ENCODE peak calls at places on chromosomes 2 and 18, in nine cellular contexts. Y is fibroblast of lung, J is OCI-LY7, F is K562, O is IMR-90, I is thoracic aorta, P is stomach, C is mucosa of descending colon, G is lung. M is an unnamed sample. For H3K4me1, the result is how much of the 10 kb centered on the place peaks cover.

GRCh38 chr2:203535784-203536590 is 886 bp upstream of the RAPH1 start:
- DNase-seq in Y (peak), J (no peak), F (peak), O (peak), I (no peak), P (no peak), C (no peak), G (no peak), M (no peak)

GRCh38 chr2:102540882-102541281 is 67.9 kb downstream of the SLC9A4 start:
- DNase-seq in Y (no peak), J (no peak), F (no peak), O (no peak), I (no peak), P (peak), C (peak), G (no peak), M (peak)

GRCh38 chr2:167048829-167049228 is 160.5 kb downstream of the XIRP2 start:
- DNase-seq in Y (no peak), J (no peak), F (no peak), O (peak), I (no peak), P (no peak), C (no peak), G (no peak), M (no peak)

GRCh38 chr2:46367286-46367685 is 70.1 kb downstream of the EPAS1 start:
- DNase-seq in Y (no peak), J (no peak), F (no peak), O (peak), I (no peak), P (no peak), C (no peak), G (no peak), M (no peak)

GRCh38 chr2:219731173-219731572 is 103.7 kb downstream of the SLC4A3 start:
- DNase-seq in Y (no peak), J (no peak), F (no peak), O (no peak), I (no peak), P (no peak), C (no peak), G (no peak), M (no peak)

GRCh38 chr2:237194081-237194480 is 108.4 kb downstream of the COPS8 start:
- DNase-seq in Y (no peak), J (no peak), F (no peak), O (no peak), I (no peak), P (no peak), C (no peak), G (no peak), M (no peak)

GRCh38 chr2:214076527-214076926 is 334.3 kb upstream of the VWC2L start:
- DNase-seq in Y (no peak), J (no peak), F (no peak), O (no peak), I (no peak), P (no peak), C (no peak), G (no peak), M (no peak)

GRCh38 chr2:32009479-32010256 is 1.1 kb downstream of the MEMO1 start:
- DNase-seq in Y (peak), J (peak), F (peak), O (no peak), I (no peak), P (peak), C (peak), G (peak), M (peak)

GRCh38 chr18:3035635-3036034 is 22.7 kb upstream of the LPIN2 start:
- DNase-seq in Y (no peak), J (no peak), F (no peak), O (no peak), I (no peak), P (no peak), C (no peak), G (no peak), M (no peak)

DNA sequence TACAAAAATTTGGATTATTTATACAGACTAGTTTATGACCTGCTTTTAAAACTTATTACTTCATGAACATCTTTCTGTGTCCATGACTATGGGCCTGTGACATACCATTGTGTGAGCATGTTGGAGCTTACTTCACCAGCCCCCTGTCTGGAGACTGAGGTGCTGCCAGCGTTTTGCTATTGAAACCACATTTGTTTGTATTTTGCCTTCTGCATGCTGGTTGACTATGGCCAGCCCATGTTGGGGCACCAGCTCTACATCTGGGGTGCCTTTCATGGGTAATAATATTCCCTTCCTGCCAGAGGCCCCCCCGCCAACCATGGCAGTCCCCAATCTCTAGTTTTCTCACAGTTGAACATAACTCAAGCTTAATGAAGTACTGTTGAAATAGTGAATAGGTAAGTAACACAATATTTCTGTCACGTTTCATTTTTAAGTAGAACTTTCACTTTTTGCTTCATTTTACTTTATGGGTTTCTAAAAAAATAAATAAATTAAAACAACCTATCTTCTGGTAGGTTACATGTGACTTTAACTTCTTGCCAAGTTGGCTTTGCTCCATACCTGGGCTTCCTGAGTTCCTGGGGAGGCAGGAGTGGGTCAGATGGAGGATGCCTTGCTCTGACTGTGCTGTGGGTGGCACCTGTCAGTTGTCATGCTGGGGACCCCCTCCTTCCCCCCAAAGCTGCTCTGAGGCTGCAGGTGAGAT is 63.9 kb downstream of the DGKD start:
- DNase-seq in Y (no peak), J (peak), F (no peak), O (no peak), I (no peak), P (peak), C (no peak), G (no peak), M (no peak)
- H3K4me3 ChIP-seq in Y (no peak), J (peak), F (no peak), O (no peak), I (peak), P (peak), C (no peak), G (no peak), M (no peak)

DNA sequence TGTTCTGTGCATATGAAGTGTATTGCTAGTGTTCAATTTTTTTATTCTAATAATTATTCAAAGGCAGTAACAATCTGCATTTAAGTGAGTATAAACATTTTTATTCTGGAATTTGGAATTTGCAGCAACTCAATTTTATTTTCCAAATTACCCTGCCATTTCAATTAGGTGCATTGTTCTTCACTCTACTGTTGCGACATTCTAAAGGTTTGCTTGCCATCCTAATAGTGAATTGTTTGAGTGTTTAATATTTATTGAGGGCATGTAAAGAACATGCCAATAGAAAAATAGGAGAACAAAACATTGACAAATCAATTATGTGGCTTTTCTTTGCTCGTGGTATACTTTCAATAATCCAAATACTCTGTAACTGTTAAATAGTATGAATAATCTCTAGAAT is 18.0 kb downstream of the MEIS1 start:
- DNase-seq in Y (no peak), J (no peak), F (no peak), O (no peak), I (no peak), P (no peak), C (no peak), G (no peak), M (no peak)
- TF ChIP-seq CTCF in Y (no peak), J (no peak), F (no peak), O (no peak), I (no peak), P (no peak), C (no peak), G (no peak), M (no peak)

GRCh38 chr2:81542119-81542518 is 1237.6 kb upstream of the LRRTM1 start:
- DNase-seq in Y (no peak), J (no peak), F (no peak), O (no peak), I (no peak), P (no peak), C (no peak), G (no peak), M (no peak)
- H3K4me1 ChIP-seq in Y (under half), J (under half), F (under half), O (under half), I (under half), P (under half), C (under half), G (under half), M (under half)

DNA sequence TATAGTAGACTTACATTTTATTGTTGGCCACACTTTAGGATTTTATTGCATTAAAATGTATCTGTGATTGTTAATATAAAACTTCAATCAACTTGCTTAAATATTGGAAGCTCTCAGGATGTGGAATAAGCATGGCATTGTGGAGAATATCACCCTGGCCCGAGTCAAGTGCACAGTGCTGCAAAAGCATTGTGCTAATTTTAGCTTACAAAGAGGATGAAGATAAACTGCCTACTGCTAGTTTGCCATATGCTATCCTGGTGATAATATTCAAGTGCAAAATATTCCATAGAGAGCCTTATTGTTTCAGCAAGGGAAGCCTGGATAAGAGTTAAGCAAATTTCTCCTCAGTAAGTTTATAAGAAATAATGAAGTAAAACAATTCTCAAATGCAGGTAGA is 54.5 kb downstream of the MEIS1 start:
- DNase-seq in Y (no peak), J (no peak), F (no peak), O (no peak), I (no peak), P (no peak), C (no peak), G (no peak), M (no peak)
- H3K4me3 ChIP-seq in Y (no peak), J (no peak), F (no peak), O (no peak), I (no peak), P (no peak), C (no peak), G (no peak), M (no peak)

M was measured in Caco-2.